ENCODE peak calls at places on chromosomes 12 and 14, in seven cellular contexts. J, Y, P, N, M, G and I are unnamed samples.

GRCh38 chr12:91654087-91654486 is 471.5 kb upstream of the DCN start:
- DNase-seq in J (no peak), Y (no peak), P (no peak), N (no peak), M (no peak), G (no peak), I (no peak)

GRCh38 chr14:69355955-69356321 is 42.2 kb downstream of the ERH start:
- DNase-seq in J (no peak), Y (peak), P (no peak), N (no peak), M (no peak), G (no peak), I (no peak)

GRCh38 chr14:53880761-53881160 is 75.9 kb downstream of the BMP4 start:
- DNase-seq in J (no peak), Y (no peak), P (no peak), N (no peak), M (no peak), G (no peak), I (no peak)

GRCh38 chr14:70735043-70735442 is 74.3 kb downstream of the MAP3K9 start:
- DNase-seq in J (no peak), Y (no peak), P (no peak), N (no peak), M (no peak), G (no peak), I (no peak)

GRCh38 chr12:78171082-78171481 is 340.4 kb downstream of the NAV3 start:
- DNase-seq in J (no peak), Y (no peak), P (no peak), N (no peak), M (no peak), G (no peak), I (no peak)

GRCh38 chr14:79229383-79229875 is 981.9 kb downstream of the DIO2 start:
- DNase-seq in J (no peak), Y (no peak), P (no peak), N (no peak), M (no peak), G (no peak), I (no peak)

GRCh38 chr14:100159865-100160533 is 554 bp upstream of the DEGS2 start:
- DNase-seq in J (no peak), Y (no peak), P (peak), N (no peak), M (no peak), G (no peak), I (peak)

GRCh38 chr14:104694475-104694950 is 5.1 kb downstream of the INF2 start:
- DNase-seq in J (no peak), Y (no peak), P (no peak), N (no peak), M (peak), G (no peak), I (no peak)

GRCh38 chr14:26896447-26896846 is 298.6 kb upstream of the NOVA1 start:
- DNase-seq in J (no peak), Y (peak), P (no peak), N (no peak), M (no peak), G (no peak), I (no peak)

GRCh38 chr12:116346751-116347150 is 69.3 kb upstream of the MED13L start:
- DNase-seq in J (no peak), Y (peak), P (no peak), N (no peak), M (no peak), G (no peak), I (no peak)

GRCh38 chr14:79432640-79433039 is 778.7 kb downstream of the DIO2 start:
- DNase-seq in J (no peak), Y (no peak), P (no peak), N (no peak), M (no peak), G (no peak), I (no peak)

GRCh38 chr12:123054371-123054770 is 73.9 kb downstream of the ARL6IP4 start:
- DNase-seq in J (no peak), Y (no peak), P (no peak), N (no peak), M (no peak), G (peak), I (no peak)

GRCh38 chr12:29741342-29742241 is 42.1 kb downstream of the TMTC1 start:
- DNase-seq in J (no peak), Y (peak), P (no peak), N (no peak), M (no peak), G (no peak), I (no peak)

GRCh38 chr12:65470261-65470660 is 191.8 kb downstream of the MSRB3 start:
- DNase-seq in J (no peak), Y (peak), P (no peak), N (no peak), M (no peak), G (no peak), I (no peak)

GRCh38 chr14:105292810-105293711 is 7.7 kb downstream of the BRF1 start:
- DNase-seq in J (no peak), Y (no peak), P (no peak), N (no peak), M (no peak), G (no peak), I (peak)

GRCh38 chr12:6540181-6540877 is 6.0 kb downstream of the GAPDH start:
- DNase-seq in J (peak), Y (peak), P (peak), N (peak), M (no peak), G (peak), I (peak)

GRCh38 chr12:93090768-93091172 is 161.7 kb upstream of the EEA1 start:
- DNase-seq in J (no peak), Y (peak), P (no peak), N (no peak), M (no peak), G (no peak), I (no peak)

GRCh38 chr12:46154221-46154975 is 114.4 kb downstream of the SLC38A1 start:
- DNase-seq in J (no peak), Y (peak), P (no peak), N (no peak), M (no peak), G (no peak), I (no peak)

GRCh38 chr12:25985296-25985992 is 27.0 kb downstream of the RASSF8 start:
- DNase-seq in J (no peak), Y (no peak), P (no peak), N (no peak), M (no peak), G (no peak), I (no peak)

GRCh38 chr12:6229823-6230222 is 29.6 kb downstream of the CD9 start:
- DNase-seq in J (no peak), Y (peak), P (no peak), N (no peak), M (peak), G (peak), I (no peak)

GRCh38 chr12:14773685-14774073 is 29.6 kb downstream of the WBP11 start:
- DNase-seq in J (peak), Y (no peak), P (no peak), N (peak), M (no peak), G (peak), I (no peak)

GRCh38 chr14:85475113-85475512 is 54.8 kb upstream of the FLRT2 start:
- DNase-seq in J (no peak), Y (no peak), P (no peak), N (no peak), M (no peak), G (no peak), I (no peak)

GRCh38 chr14:93906341-93907329 is 20.5 kb upstream of the FAM181A start:
- DNase-seq in J (peak), Y (no peak), P (peak), N (peak), M (no peak), G (peak), I (peak)

GRCh38 chr12:109439181-109439580 is 37.9 kb downstream of the KCTD10 start:
- DNase-seq in J (no peak), Y (no peak), P (no peak), N (no peak), M (no peak), G (no peak), I (no peak)

GRCh38 chr14:105492051-105492965 is 1.3 kb downstream of the TEDC1 start:
- DNase-seq in J (no peak), Y (no peak), P (no peak), N (no peak), M (no peak), G (peak), I (no peak)

GRCh38 chr14:64692597-64693350 is 11.4 kb upstream of the PLEKHG3 start:
- DNase-seq in J (no peak), Y (no peak), P (peak), N (no peak), M (no peak), G (no peak), I (no peak)

GRCh38 chr12:50442178-50442908 is 41.7 kb downstream of the LARP4 start:
- DNase-seq in J (no peak), Y (no peak), P (no peak), N (no peak), M (no peak), G (no peak), I (no peak)

GRCh38 chr14:96275182-96276112 is 19.4 kb downstream of the BDKRB1 start:
- DNase-seq in J (peak), Y (peak), P (no peak), N (peak), M (peak), G (peak), I (peak)

DNA sequence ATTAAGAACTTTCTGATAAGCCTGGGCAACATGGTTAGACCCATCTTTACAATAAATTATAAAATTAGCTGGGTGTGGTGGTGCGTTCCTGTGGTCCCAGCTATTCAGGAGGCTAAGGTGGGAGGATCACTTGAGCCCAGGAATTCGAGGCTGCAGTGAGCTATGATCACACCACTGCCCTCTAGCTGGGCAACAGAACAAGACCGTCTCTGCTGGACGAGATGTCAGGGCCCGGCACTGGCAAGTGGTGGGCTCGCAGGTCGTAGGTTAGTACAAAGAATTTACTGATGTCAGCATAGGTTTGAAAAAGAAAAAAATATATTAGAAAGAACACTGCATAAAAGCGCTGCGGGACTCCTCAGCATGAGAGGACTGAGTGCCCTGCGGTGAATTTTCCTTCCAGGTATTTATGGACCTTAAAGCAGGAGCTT is 15.7 kb upstream of the VSIG10 start:
- DNase-seq in J (no peak), Y (no peak), P (no peak), N (no peak), M (no peak), G (no peak), I (no peak)
- TF ChIP-seq CTCF in J (no peak), Y (no peak), P (no peak), N (no peak), M (no peak), G (no peak), I (no peak)

DNA sequence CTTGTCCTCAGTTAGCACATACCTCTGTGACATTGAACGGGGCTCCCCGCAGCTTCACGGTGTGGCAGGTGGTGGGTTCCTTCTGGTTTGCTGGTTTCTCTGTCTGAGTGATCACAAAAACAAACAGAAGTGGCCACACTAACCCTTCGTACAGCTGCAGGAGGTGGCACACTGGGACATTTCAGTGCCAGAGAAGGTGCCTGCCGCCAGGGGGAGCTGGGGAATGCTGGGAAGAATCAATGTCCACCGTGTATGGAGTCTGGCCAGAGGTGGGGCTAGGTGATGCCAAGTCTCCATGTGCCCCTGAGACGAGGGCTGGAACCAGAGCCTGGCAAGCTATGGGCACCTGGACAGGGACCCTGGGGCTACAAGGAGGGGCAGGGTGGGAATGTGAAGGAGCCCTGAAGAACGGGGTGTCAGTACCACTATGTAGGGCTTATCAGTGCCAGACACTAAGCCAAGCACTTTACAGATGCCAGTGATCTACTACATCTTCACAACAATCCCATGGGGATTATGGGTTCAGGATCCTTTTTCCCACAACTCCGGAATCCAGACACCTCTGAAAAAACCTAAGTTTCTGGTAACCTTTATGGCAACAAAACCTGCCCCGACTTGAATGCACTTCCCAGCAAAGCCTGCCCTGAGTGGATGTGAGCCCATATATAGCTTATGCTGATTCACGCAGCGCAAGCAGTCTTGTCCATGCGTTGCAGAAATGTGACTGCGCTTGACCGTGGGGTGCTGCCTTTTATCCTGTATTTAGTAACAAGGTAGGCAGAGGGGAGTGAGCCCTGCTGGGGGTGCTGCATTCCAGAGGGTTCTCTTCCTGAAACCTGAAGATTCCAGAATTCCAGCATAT is 10.8 kb downstream of the RBM19 start:
- DNase-seq in J (peak), Y (no peak), P (no peak), N (peak), M (no peak), G (no peak), I (no peak)
- TF ChIP-seq CTCF in J (peak), Y (peak), P (peak), N (peak), M (no peak), G (no peak), I (no peak)

DNA sequence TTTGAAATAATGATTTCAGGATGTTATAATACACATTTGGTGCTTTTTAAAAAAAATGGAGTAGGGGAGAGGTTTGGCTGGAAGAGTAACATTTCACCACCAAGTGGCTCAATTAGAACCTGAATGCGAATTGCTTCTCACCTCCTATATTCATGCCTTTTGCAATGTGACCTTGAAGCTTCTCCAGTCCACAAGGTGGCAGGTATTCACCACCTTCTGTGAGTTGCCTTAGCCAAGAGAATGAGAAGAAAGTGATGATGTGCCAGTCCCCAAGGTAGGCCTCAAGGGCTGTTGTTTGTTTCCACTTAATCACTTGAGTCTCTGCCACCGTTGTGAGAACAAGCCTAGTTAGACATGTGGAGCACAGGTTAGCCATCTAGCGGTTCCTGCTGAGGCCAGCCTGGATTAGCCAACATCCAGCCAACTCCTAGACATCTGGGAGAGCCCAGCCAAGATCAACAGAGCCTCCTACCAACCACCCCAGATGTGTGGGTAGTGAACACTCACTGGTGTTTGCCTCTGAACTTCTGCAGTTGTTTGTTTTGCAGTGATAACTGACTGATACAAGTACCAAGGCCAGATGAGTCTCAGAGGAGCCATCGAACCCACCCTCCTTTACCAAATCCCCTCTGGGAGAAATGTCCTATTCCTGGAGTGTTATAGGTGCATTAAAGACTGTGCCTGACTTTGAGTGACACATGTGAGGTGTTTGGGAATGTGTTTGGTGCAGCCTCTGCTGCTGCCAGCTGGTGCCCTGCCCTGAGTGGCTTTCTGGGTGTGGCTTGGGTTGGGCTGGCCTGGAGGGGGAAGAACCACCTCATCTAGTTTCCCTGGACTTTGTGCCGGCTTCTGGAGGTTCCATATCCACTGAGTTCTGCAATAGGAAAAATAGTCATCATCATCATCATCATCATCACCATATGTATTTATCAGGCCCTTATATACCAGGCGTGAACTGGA is 132.5 kb upstream of the RFLNA start:
- DNase-seq in J (no peak), Y (no peak), P (no peak), N (peak), M (no peak), G (no peak), I (peak)
- TF ChIP-seq CTCF in J (no peak), Y (no peak), P (peak), N (peak), M (no peak), G (no peak), I (no peak)

GRCh38 chr12:48716493-48717251 is at the start of gene CCNT1:
- DNase-seq in J (peak), Y (peak), P (peak), N (peak), M (peak), G (peak), I (peak)
- TF ChIP-seq CTCF in J (no peak), Y (peak), P (no peak), N (peak), M (peak), G (peak), I (no peak)